ENCODE peak calls at places on chromosomes 11 and 22, in seven cellular contexts. K is GM23248, R is lower lobe of right lung, N is cardiac muscle cell, P is tibial artery, F is body of pancreas, E is right lobe of liver. V is an unnamed sample.

GRCh38 chr11:2012440-2012839 is 14.8 kb upstream of the H19 start:
- DNase-seq in K (no peak), R (no peak), N (no peak), P (no peak), F (no peak), E (no peak), V (no peak)

GRCh38 chr11:111665779-111666178 is 63.5 kb downstream of the SIK2 start:
- DNase-seq in K (peak; percentile 53), R (no peak), N (peak; percentile 74), P (no peak), F (no peak), E (no peak), V (no peak)

GRCh38 chr22:20089226-20089976 is 9.4 kb downstream of the DGCR8 start:
- DNase-seq in K (no peak), R (peak; percentile 28), N (no peak), P (no peak), F (no peak), E (no peak), V (no peak)

GRCh38 chr22:44192098-44192810 is 11.5 kb downstream of the PARVG start:
- DNase-seq in K (peak; percentile 43), R (peak; percentile 72), N (peak; percentile 13), P (no peak), F (no peak), E (peak; percentile 45), V (peak; percentile 80)

GRCh38 chr22:20624161-20624616 is 116.8 kb downstream of the MED15 start:
- DNase-seq in K (peak; percentile 50), R (no peak), N (peak; percentile 6), P (no peak), F (no peak), E (no peak), V (no peak)

GRCh38 chr11:86489442-86489841 is 114.8 kb downstream of the CCDC81 start:
- DNase-seq in K (no peak), R (no peak), N (no peak), P (no peak), F (no peak), E (no peak), V (no peak)

GRCh38 chr22:38734203-38735100 is 21.3 kb downstream of the SUN2 start:
- DNase-seq in K (no peak), R (no peak), N (no peak), P (no peak), F (no peak), E (no peak), V (no peak)

GRCh38 chr11:42066113-42066512 is 606.7 kb upstream of the LRRC4C start:
- DNase-seq in K (peak; percentile 6), R (no peak), N (peak; percentile 58), P (peak; percentile 25), F (no peak), E (no peak), V (peak; percentile 36)

GRCh38 chr11:7889985-7890384 is 41.1 kb downstream of the OR10A6 start:
- DNase-seq in K (peak; percentile 18), R (no peak), N (no peak), P (no peak), F (no peak), E (no peak), V (no peak)

GRCh38 chr11:119594639-119595249 is 134.3 kb downstream of the NECTIN1 start:
- DNase-seq in K (peak; percentile 64), R (no peak), N (peak; percentile 76), P (peak; percentile 49), F (no peak), E (no peak), V (no peak)

GRCh38 chr11:94171693-94172440 is 43.2 kb downstream of the PANX1 start:
- DNase-seq in K (peak; percentile 68), R (peak; percentile 56), N (peak; percentile 65), P (no peak), F (peak; percentile 43), E (no peak), V (peak; percentile 42)

GRCh38 chr11:2728663-2729332 is 29.0 kb upstream of the KCNQ1OT1 start:
- DNase-seq in K (no peak), R (no peak), N (no peak), P (no peak), F (peak; percentile 55), E (no peak), V (no peak)

GRCh38 chr11:117232022-117232878 is at the start of the genes PCSK7 and RNF214:
- DNase-seq in K (peak; percentile 90), R (peak; percentile 82), N (peak; percentile 79), P (peak; percentile 67), F (peak; percentile 83), E (peak; percentile 85), V (peak; percentile 90)

GRCh38 chr11:98456281-98456680 is 564.5 kb upstream of the CNTN5 start:
- DNase-seq in K (no peak), R (no peak), N (no peak), P (no peak), F (no peak), E (no peak), V (no peak)

GRCh38 chr11:114230031-114230430 is 66.2 kb upstream of the NNMT start:
- DNase-seq in K (no peak), R (no peak), N (no peak), P (no peak), F (no peak), E (no peak), V (no peak)

GRCh38 chr11:86931965-86932332 is 23.2 kb downstream of the FZD4 start:
- DNase-seq in K (peak; percentile 61), R (no peak), N (peak; percentile 42), P (no peak), F (no peak), E (no peak), V (no peak)

GRCh38 chr11:99066609-99067008 is 45.9 kb downstream of the CNTN5 start:
- DNase-seq in K (no peak), R (no peak), N (no peak), P (no peak), F (no peak), E (no peak), V (no peak)

GRCh38 chr11:109960831-109961230 is 132.4 kb upstream of the ZC3H12C start:
- DNase-seq in K (peak; percentile 81), R (no peak), N (peak; percentile 98), P (peak; percentile 51), F (peak; percentile 78), E (peak; percentile 79), V (no peak)

GRCh38 chr22:49255154-49255553 is 572.5 kb downstream of the BRD1 start:
- DNase-seq in K (no peak), R (no peak), N (no peak), P (peak; percentile 11), F (no peak), E (no peak), V (no peak)

GRCh38 chr22:49255741-49256318 is 571.8 kb downstream of the BRD1 start:
- DNase-seq in K (no peak), R (no peak), N (no peak), P (peak; percentile 5), F (no peak), E (no peak), V (no peak)

GRCh38 chr22:49251371-49251770 is 576.3 kb downstream of the BRD1 start:
- DNase-seq in K (no peak), R (no peak), N (no peak), P (peak; percentile 8), F (no peak), E (peak; percentile 23), V (no peak)

GRCh38 chr22:49257551-49257951 is 570.1 kb downstream of the BRD1 start:
- DNase-seq in K (no peak), R (no peak), N (no peak), P (peak; percentile 10), F (no peak), E (no peak), V (no peak)

DNA sequence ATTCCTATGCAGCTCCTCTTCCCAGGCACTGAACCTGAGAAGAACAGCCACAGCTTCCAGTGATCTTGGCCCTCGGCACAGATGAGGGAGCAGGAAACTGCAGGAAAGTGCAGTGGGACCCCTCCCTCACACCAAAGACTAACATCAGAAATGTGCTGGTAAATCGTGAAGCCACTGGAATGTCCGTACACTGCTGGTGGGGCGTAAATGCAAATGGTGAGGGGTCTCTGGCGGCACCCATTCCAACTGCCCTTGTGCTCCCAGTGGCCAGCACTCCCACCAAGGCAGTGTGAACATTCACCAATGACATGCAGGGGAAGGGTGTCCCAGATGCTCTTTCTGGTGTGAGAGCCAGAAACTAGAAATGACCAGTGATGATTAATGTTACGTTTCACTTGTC is 574.0 kb downstream of the BRD1 start:
- DNase-seq in K (no peak), R (no peak), N (no peak), P (peak; percentile 12), F (no peak), E (peak; percentile 10), V (no peak)
- H3K9me3 ChIP-seq in K (no peaks in the 10 kb centered on the region), R (no peaks in the 10 kb centered on the region), N (no peaks in the 10 kb centered on the region), P (peaks cover 2% of the 10 kb centered on the region), F (no peaks in the 10 kb centered on the region), E (no peaks in the 10 kb centered on the region), V (no peaks in the 10 kb centered on the region)

DNA sequence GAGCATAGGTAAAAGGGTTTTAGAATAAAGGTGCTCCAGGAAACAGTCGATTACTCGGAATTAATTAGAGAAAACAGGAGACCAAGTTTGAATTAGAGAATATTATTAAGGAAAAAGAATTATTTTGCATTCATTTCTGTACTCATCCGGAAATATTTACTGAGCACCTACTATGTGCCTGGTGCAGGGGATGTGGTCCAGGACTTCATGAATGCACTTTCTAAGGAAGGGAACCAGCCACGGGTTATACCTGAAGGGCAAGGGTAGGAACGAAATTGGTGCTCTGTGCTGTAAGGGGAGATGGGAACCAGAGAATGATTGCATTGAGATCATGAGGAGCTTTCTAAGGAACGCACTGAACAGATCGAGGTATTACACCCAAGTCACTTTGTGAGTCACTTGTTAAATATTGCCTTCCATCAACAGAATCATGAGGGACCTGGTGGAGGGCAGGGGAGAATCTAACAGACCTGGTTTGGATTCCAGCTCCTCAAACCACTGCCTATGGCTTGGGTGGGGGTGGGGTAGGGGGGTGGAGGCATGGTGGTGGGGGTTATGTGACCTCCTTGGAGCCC is 40.9 kb downstream of the C11orf96 start:
- DNase-seq in K (peak; percentile 47), R (no peak), N (no peak), P (no peak), F (no peak), E (no peak), V (no peak)
- H3K27me3 ChIP-seq in K (no peaks in the 10 kb centered on the region), R (no peaks in the 10 kb centered on the region), N (no peaks in the 10 kb centered on the region), P (no peaks in the 10 kb centered on the region), F (no peaks in the 10 kb centered on the region), E (no peaks in the 10 kb centered on the region), V (no peaks in the 10 kb centered on the region)

DNA sequence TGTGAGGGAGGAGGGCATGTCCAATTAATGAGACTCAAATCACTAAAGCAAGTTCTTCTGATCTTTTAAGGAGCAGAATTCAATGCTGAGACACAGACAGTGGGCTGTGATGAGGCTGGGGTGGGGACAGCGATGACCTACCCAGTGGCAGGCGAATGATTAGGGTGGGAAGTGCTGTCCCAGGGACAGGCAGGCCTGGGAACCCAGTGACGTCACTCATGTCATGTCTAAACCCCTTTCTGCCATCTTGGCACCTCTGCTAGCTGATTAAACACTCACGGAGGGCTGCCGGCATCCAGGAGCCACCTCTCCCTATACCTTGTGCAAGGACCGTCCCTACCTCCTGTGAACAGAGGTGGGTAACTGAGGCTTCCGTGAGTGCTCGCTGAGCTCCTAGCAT is 1235.2 kb downstream of the TBC1D22A start:
- DNase-seq in K (no peak), R (no peak), N (no peak), P (no peak), F (no peak), E (no peak), V (no peak)
- H3K9me3 ChIP-seq in K (no peaks in the 10 kb centered on the region), R (no peaks in the 10 kb centered on the region), N (no peaks in the 10 kb centered on the region), P (no peaks in the 10 kb centered on the region), F (no peaks in the 10 kb centered on the region), E (no peaks in the 10 kb centered on the region), V (no peaks in the 10 kb centered on the region)

DNA sequence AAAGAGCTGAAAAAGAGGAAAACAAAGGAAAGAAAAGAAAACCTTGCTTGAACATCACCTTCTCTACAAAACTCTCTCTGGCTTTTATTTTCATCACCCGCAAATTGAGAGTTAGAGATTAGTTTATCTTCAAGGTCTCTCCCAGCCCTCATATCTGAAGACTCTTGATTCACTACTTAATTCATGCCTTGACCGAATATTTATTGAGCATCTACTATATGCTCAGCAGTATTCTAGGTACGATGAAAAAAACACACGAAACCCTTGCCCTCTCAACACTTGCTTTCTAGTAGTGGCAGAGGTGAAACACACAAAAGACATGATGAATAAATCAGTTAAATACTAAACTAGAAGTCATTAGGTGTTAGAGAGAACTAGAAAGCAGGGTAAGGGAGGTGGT is 150.6 kb upstream of the CADM1 start:
- DNase-seq in K (no peak), R (no peak), N (no peak), P (no peak), F (no peak), E (no peak), V (no peak)
- H3K27me3 ChIP-seq in K (no peaks in the 10 kb centered on the region), R (peaks cover 23% of the 10 kb centered on the region), N (peaks cover 10% of the 10 kb centered on the region), P (no peaks in the 10 kb centered on the region), F (peaks cover 6% of the 10 kb centered on the region), E (peaks cover 7% of the 10 kb centered on the region), V (no peaks in the 10 kb centered on the region)